ENCODE peak calls at places on chromosomes 4 and X, in four cellular contexts. G is upper lobe of right lung, Q is fibroblast of mammary gland, I is HCT116. T is an unnamed sample.
A peak's percentile ranks its signal among the peaks of the same experiment; 100 is the strongest.

GRCh38 chr4:120071192-120071795 is 4.6 kb upstream of the MAD2L1 start:
- DNase-seq in G (no peak), Q (peak; percentile 79), I (peak; percentile 57), T (peak; percentile 56)

GRCh38 chr4:83207497-83208105 is 77.0 kb downstream of the COQ2 start:
- DNase-seq in G (no peak), Q (no peak), I (peak; percentile 83), T (no peak)

GRCh38 chr4:123259676-123260428 is 136.7 kb upstream of the SPRY1 start:
- DNase-seq in G (no peak), Q (no peak), I (no peak), T (no peak)

GRCh38 chr4:175997291-175997690 is 68.3 kb upstream of the WDR17 start:
- DNase-seq in G (no peak), Q (no peak), I (no peak), T (no peak)

GRCh38 chrX:115372026-115372610 is 82.6 kb downstream of the LUZP4 start:
- DNase-seq in G (no peak), Q (peak; percentile 70), I (peak; percentile 12), T (no peak)

GRCh38 chr4:170420255-170420693 is 330.5 kb upstream of the AADAT start:
- DNase-seq in G (no peak), Q (peak; percentile 91), I (no peak), T (no peak)

GRCh38 chrX:35919536-35920309 is at the start of gene CFAP47:
- DNase-seq in G (peak; percentile 69), Q (no peak), I (no peak), T (no peak)

GRCh38 chrX:40148439-40149285 is 50.9 kb upstream of the BCOR start:
- DNase-seq in G (no peak), Q (no peak), I (no peak), T (no peak)

GRCh38 chr4:128675083-128675482 is 134.4 kb upstream of the JADE1 start:
- DNase-seq in G (no peak), Q (no peak), I (no peak), T (no peak)

GRCh38 chrX:109036624-109037023 is 300.3 kb upstream of the IRS4 start:
- DNase-seq in G (no peak), Q (no peak), I (no peak), T (no peak)

GRCh38 chr4:63717384-63717783 is 691.9 kb downstream of the TECRL start:
- DNase-seq in G (no peak), Q (no peak), I (no peak), T (peak; percentile 24)

GRCh38 chr4:65943076-65943475 is 272.8 kb upstream of the EPHA5 start:
- DNase-seq in G (no peak), Q (peak; percentile 33), I (no peak), T (no peak)

DNA sequence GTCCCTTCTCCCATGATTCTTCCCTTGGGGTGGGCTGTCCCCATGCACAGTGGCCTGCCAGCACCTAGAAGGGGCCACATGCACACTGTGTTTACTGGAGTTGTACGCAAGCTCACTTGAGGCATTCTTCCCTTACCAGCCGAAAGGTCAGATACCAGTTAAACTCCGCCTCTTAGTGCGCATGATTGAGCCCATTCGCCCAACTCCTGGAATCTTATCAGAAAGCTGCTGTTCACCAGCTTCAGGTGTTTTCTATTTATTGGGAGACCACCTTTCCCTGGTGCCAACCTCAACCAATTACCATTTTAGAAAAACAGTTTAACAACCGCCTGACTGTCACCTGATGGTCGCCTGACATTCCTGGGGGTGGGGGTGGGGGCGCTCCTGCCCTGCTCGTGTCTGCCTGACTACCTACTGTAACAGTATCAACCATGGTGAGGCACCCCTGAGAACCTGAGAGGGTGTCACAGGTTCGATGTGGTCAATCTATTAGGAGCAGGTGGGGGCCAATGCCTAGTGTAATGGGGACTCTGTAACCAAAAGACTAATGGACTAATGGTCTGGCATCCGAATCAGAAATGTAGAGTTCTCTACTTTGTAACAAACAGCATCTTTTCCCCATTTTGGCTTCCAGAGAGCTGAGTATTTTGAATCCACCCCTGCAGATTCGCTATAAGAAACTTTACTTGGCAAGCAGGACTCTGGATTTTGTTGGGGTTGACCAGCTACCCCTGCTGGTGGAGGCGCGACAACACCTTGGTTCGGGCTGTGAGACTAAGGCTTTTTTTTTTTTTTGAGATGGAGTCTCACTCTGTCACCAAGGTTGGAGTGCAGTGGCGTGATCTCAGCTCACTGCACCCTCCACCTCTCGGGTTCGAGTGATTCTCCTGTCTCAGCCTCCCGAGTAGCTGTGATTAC is 58.3 kb upstream of the ZNF157 start:
- DNase-seq in G (peak; percentile 71), Q (peak; percentile 79), I (peak; percentile 35), T (peak; percentile 20)
- H3K4me3 ChIP-seq in G (no peak overlapping the region), Q (no peak overlapping the region), I (no peak overlapping the region), T (no peak overlapping the region)

GRCh38 chrX:36963069-36963808 is 44.9 kb upstream of the FAM47C start:
- DNase-seq in G (no peak), Q (no peak), I (no peak), T (no peak)

GRCh38 chrX:36961590-36961989 is 46.6 kb upstream of the FAM47C start:
- DNase-seq in G (no peak), Q (no peak), I (peak; percentile 15), T (peak; percentile 0)

DNA sequence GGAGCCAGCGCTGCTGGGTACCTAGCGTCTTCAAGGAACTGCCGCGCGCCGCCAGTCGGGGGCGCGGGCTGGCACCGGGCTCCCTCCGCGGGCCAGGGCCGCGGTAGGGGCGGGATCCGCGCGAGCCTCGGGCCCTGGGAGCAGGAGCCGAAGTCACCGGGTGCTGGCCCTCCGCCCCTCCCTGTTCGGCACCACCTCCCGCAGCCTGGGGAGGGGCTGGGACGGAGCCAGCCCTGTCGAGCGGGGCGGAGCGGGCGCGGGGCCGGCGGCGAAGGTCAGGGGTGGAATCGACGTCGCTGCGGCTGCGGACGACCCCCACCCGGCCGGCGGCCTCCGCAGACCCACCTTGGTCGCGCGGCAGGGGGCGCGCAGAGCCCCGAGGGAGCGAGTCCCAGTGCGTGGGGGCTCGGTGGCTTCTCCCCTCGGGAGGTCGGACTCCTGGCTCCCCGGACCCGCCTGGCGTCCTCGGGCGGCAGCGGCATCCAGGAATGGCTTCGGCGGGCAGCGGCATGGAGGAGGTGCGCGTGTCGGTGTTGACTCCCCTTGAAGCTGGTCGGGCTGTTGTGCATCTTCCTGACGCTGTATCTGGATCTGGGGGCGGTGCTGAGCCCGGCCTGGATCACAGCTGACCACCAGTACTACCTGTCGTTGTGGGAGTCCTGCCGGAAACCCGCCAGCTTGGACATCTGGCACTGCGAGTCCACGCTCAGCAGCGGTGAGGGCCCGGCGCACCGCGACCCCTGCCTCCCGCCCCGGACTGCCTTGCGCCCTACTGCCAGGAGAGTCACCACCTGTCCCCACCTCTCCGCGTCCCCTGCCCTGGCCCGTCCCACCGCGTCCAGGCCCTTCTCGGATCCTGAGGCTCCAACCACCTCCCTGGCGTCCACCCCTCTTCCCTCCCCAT is 50.5 kb upstream of the FAM47C start:
- DNase-seq in G (peak; percentile 79), Q (no peak), I (no peak), T (no peak)
- H3K4me3 ChIP-seq in G (peak overlapping the region; percentile 23), Q (no peak overlapping the region), I (no peak overlapping the region), T (no peak overlapping the region)

DNA sequence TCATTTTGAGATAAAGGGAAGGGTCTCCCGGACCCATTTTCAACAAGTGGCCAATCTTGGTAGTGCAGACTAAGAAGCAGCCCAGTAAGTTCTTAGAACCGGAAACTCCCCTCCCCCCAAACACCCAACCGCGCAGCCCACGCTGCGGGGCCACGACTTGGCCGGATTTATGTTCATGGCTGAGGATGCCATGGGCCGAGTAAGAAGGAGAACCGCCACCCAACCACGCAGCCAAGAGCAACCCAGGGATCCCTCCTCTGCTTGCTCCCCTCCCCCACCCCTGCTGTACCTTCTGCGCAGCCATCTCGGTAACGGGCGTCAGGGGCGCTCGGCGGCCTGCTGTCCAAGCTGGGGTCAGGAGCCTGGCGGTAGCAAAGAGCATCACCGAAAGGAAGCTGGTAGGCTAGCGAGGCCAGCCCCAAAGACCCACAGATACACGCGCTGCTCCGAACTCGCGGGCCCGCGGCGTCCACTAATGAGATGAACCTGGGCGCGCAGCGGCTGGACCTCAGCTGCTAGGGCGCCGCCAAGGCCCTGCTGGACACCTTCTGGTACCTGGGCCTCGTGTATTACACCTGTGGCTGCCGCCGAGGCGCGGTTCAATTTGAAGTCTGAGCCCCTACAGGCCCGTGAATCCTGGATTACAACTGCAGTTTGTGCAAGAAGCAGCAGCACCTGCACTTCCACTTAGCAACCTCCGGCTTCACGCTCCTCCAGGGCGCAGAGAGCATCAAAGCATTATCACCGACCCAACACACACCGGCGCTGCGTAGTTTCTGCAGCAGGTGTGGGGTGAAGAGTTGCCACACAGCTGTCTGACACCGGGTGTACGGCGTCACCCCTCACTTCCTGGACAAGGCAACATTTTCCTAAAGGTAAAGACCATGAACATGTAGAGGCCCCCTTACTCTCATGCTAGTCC is 63.4 kb downstream of the NUDT10 start:
- DNase-seq in G (peak; percentile 66), Q (no peak), I (no peak), T (peak; percentile 69)
- H3K4me3 ChIP-seq in G (peak overlapping the region; percentile 45), Q (peak overlapping the region; percentile 40), I (no peak overlapping the region), T (peak overlapping the region; percentile 66)

DNA sequence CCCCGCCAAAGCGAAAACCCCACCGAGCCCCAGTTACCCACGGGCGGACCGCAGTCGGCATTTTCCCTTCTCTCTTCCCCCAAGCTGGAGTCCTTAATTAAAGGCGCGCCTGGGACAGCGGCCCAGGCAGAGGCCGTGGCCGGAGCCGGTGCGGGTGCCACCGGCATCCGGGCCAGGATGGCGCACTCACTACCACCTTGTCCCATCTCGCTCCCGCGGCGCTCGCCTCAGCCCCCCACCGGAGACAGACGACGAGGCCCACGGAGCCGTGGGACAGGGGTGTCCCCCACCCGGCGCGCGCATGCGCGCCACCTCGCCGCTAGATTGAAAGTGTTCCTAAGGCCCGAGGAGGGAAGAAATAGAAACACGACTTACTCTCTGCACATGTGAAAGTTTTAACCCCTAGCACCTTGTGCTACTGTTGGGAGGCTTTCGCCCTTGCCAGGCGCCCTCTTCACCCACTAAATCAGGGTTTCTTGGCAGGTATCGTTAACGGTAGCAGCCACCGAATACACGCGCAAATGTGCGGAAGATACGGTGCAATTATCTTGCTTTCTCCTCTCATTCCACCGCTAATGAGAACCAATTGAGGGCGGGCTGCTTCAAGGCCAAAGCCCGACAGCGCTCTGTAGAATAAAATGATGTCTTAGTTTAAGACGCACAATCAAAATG is 64.3 kb upstream of the CCDC160 start:
- DNase-seq in G (peak; percentile 61), Q (no peak), I (no peak), T (peak; percentile 43)
- H3K4me3 ChIP-seq in G (peak overlapping the region; percentile 55), Q (peak overlapping the region; percentile 16), I (no peak overlapping the region), T (peak overlapping the region; percentile 71)

DNA sequence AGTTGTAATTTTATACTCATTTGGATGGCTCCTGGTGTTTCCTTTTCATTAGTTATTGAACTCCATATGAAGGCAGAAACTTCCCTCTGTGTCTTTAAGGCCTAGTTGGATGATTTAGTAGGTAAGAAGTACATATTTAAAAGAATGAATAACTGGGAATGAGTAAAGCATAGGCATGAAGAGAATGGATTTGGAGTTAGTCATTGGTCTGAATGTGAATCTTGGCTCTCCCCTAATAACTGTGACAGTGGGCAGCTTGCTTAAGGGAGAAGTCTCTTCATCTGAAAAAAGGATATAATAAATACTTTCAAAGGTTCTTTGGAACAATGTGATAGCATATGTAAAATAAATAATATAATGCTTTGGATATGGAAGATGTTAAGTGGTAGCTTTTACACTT is 13.2 kb downstream of the SNX25 start:
- DNase-seq in G (no peak), Q (peak; percentile 84), I (no peak), T (no peak)
- H3K4me3 ChIP-seq in G (no peak overlapping the region), Q (no peak overlapping the region), I (no peak overlapping the region), T (no peak overlapping the region)

DNA sequence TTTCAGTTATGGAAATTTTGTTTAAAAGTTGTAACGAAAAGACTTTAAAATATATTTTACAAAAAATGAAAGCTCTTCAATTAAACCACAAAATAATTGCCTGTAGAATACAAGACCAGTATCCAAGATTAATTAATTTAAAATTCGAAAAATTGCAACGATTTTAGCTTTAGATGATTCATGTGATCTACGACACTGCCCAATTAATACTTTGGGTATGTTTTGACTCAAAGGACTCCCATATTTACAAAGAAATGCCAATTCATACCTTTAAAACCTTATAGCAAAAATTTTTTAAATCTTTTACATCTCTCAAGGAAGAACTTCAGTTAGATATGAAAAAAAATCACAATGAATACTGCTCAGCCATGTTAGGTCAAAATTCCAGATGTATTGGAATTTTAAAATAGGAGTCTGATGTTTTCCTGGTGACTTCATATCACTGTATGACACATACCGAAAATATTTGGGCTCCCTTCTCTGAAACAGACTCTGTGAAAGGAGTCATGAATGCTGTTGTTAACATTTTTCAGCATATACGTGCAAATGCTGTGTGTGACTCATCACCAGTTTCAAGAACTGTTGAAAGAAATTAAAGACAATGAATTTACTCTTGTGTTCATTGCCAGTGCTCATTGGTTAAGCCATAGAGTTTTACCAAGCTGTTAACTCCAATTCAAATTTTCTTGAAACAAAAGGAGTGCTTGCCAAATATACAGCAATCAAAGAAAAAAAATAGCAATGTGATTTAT is 13.8 kb upstream of the SMS start:
- DNase-seq in G (no peak), Q (peak; percentile 96), I (peak; percentile 82), T (no peak)
- H3K4me3 ChIP-seq in G (peak overlapping the region; percentile 23), Q (peak overlapping the region; percentile 15), I (peak overlapping the region; percentile 40), T (no peak overlapping the region)

T was measured in Jurkat, Clone E6-1.